ENCODE peak calls at places on chromosomes 16 and 17, in five cellular contexts. Z is cardiac muscle cell, M is germinal center, A is NCI-H1417, F is hypothalamus. C is an unnamed sample.

GRCh38 chr16:58426960-58427359 is 34.7 kb downstream of the GINS3 start:
- DNase-seq in A (peak), Z (no peak), M (no peak), F (no peak), C (peak)

GRCh38 chr16:1823821-1824220 is 2.8 kb downstream of the HAGH start:
- DNase-seq in Z (peak), F (no peak), M (no peak), A (no peak), C (peak)

GRCh38 chr16:85733839-85734170 is 17.1 kb downstream of the C16orf74 start:
- DNase-seq in F (no peak), M (no peak), A (no peak), Z (peak), C (no peak)

GRCh38 chr16:85188822-85189672 is 76.8 kb upstream of the CIBAR2 start:
- DNase-seq in M (no peak), F (no peak), Z (peak), A (no peak), C (no peak)

GRCh38 chr16:3023415-3023668 is 400 bp downstream of the HCFC1R1 start:
- DNase-seq in F (no peak), A (no peak), Z (peak), M (no peak), C (peak)

GRCh38 chr16:19138601-19139000 is 24.8 kb downstream of the ITPRIPL2 start:
- DNase-seq in Z (peak), A (peak), M (no peak), F (no peak), C (no peak)

GRCh38 chr16:58734459-58734787 is 307 bp upstream of the GOT2 start:
- DNase-seq in A (no peak), F (no peak), M (no peak), Z (no peak), C (no peak)

GRCh38 chr17:1008008-1008761 is 11.3 kb downstream of the TIMM22 start:
- DNase-seq in A (no peak), M (no peak), F (no peak), Z (no peak), C (no peak)